ENCODE peak calls at places on chromosomes 12 and 14, in seven cellular contexts. V is activated effector memory CD4-positive, alpha-beta T cell treated with anti-CD3 and anti-CD28 coated beads, Interleukin-2, amount 50 U/mL, for 16 hours; Y is hepatic stellate cell; J is NCI-H1092; A is right cardiac atrium; Z is HL-60; B is HS-5. F is an unnamed sample.
A peak's percentile ranks its signal among the peaks of the same experiment; 100 is the strongest.

GRCh38 chr12:74171478-74171909 is 366.1 kb upstream of the ATXN7L3B start:
- DNase-seq in A (peak; percentile 39), J (no peak), V (no peak), B (no peak), Y (no peak), Z (no peak), F (no peak)

GRCh38 chr12:53696285-53696654 is 20.4 kb upstream of the ATP5MC2 start:
- DNase-seq in J (peak; percentile 90), A (no peak), V (no peak), Y (peak; percentile 97), B (peak; percentile 61), Z (no peak), F (peak; percentile 74)

GRCh38 chr12:61513972-61514371 is 746.2 kb upstream of the USP15 start:
- DNase-seq in B (no peak), Z (no peak), A (no peak), V (no peak), Y (no peak), J (no peak), F (no peak)

GRCh38 chr12:30905483-30906009 is 21.0 kb upstream of the TSPAN11 start:
- DNase-seq in B (no peak), Y (no peak), J (no peak), A (no peak), Z (no peak), V (no peak), F (peak; percentile 7)

GRCh38 chr12:2960432-2960956 is 1.3 kb downstream of the TEAD4 start:
- DNase-seq in Z (no peak), V (no peak), A (no peak), Y (peak; percentile 37), J (no peak), B (no peak), F (peak; percentile 56)

GRCh38 chr14:21072781-21073339 is 2.8 kb downstream of the ARHGEF40 start:
- DNase-seq in J (no peak), Z (no peak), B (no peak), V (no peak), Y (no peak), A (no peak), F (no peak)

GRCh38 chr12:13947237-13947945 is 34.0 kb downstream of the GRIN2B start:
- DNase-seq in J (no peak), Y (no peak), B (no peak), V (no peak), A (no peak), Z (no peak), F (no peak)

GRCh38 chr12:29591140-29592020 is 93.9 kb upstream of the OVCH1 start:
- DNase-seq in Y (no peak), Z (no peak), J (no peak), A (no peak), V (no peak), B (no peak), F (no peak)

GRCh38 chr12:102484017-102484731 is 3.8 kb upstream of the IGF1 start:
- DNase-seq in A (peak; percentile 69), Y (peak; percentile 23), V (peak; percentile 79), J (peak; percentile 1), B (peak; percentile 26), Z (peak; percentile 70), F (peak; percentile 11)

GRCh38 chr12:112107306-112107705 is 1.3 kb downstream of the NAA25 start:
- DNase-seq in J (no peak), B (no peak), V (no peak), Y (no peak), Z (no peak), A (no peak), F (no peak)

GRCh38 chr12:14845350-14845750 is 2.0 kb upstream of the ART4 start:
- DNase-seq in B (no peak), J (peak; percentile 32), Y (peak; percentile 44), A (no peak), V (peak; percentile 72), Z (peak; percentile 5), F (peak; percentile 41)

GRCh38 chr14:69693145-69693544 is 73.8 kb upstream of the SRSF5 start:
- DNase-seq in Y (no peak), A (peak; percentile 57), V (peak; percentile 58), B (no peak), J (peak; percentile 78), Z (no peak), F (no peak)

GRCh38 chr12:132881853-132882252 is 5.6 kb downstream of the CHFR start:
- DNase-seq in B (no peak), Z (no peak), A (no peak), J (no peak), Y (peak; percentile 81), V (no peak), F (peak; percentile 10)

GRCh38 chr14:103563089-103563620 is 395 bp downstream of the COA8 start:
- DNase-seq in J (no peak), Z (no peak), B (no peak), A (no peak), V (no peak), Y (peak; percentile 76), F (no peak)

GRCh38 chr12:3641428-3641883 is 111.5 kb downstream of the CRACR2A start:
- DNase-seq in B (peak; percentile 81), J (no peak), A (no peak), V (no peak), Y (peak; percentile 78), Z (no peak), F (peak; percentile 59)

GRCh38 chr14:23645504-23645811 is 9.3 kb downstream of the DHRS2 start:
- DNase-seq in V (no peak), Y (no peak), J (no peak), A (no peak), Z (no peak), B (no peak), F (no peak)

GRCh38 chr14:49581961-49582210 is 4.3 kb downstream of the RPS29 start:
- DNase-seq in Y (no peak), A (no peak), V (no peak), Z (no peak), B (no peak), J (no peak), F (no peak)

GRCh38 chr14:92203116-92203515 is 81.3 kb downstream of the CPSF2 start:
- DNase-seq in A (no peak), V (no peak), Y (no peak), Z (no peak), J (no peak), B (no peak), F (no peak)

GRCh38 chr12:110776410-110776809 is 33.7 kb upstream of the PPP1CC start:
- DNase-seq in J (no peak), Z (no peak), Y (no peak), A (no peak), V (peak; percentile 82), B (no peak), F (no peak)

GRCh38 chr12:57726884-57727757 is 11.4 kb downstream of the AGAP2 start:
- DNase-seq in V (no peak), J (no peak), Z (no peak), B (no peak), A (peak; percentile 87), Y (no peak), F (peak; percentile 20)

GRCh38 chr12:42332301-42332894 is 6.4 kb downstream of the PPHLN1 start:
- DNase-seq in B (peak; percentile 19), J (peak; percentile 4), Y (peak; percentile 44), V (no peak), A (no peak), Z (no peak), F (peak; percentile 11)

GRCh38 chr12:89084751-89085150 is 267.6 kb downstream of the DUSP6 start:
- DNase-seq in Y (no peak), Z (no peak), J (no peak), A (no peak), B (no peak), V (no peak), F (peak; percentile 51)

GRCh38 chr14:53151867-53152626 is 1.1 kb downstream of the DDHD1 start:
- DNase-seq in J (peak; percentile 71), B (peak; percentile 29), Y (peak; percentile 64), V (peak; percentile 89), A (peak; percentile 83), Z (no peak), F (peak; percentile 24)

GRCh38 chr14:105484069-105484996 is 2.4 kb upstream of the CRIP1 start:
- DNase-seq in B (no peak), J (no peak), V (peak; percentile 86), A (peak; percentile 89), Y (peak; percentile 72), Z (no peak), F (no peak)

F was measured in astrocyte.